ENCODE peak calls at places on chromosome 19, in seven cellular contexts. M is AG04449, P is activated B cell treated with CpG ODN at 0.5 μM for 24 hours, W is choroid plexus epithelial cell, B is IMR-90, D is GM12865, Z is HFF-Myc. O is an unnamed sample.

GRCh38 chr19:48614436-48615144 is at the start of gene FAM83E:
- DNase-seq in M (no peak), P (no peak), W (no peak), B (no peak), D (peak), Z (no peak), O (no peak)

GRCh38 chr19:50933640-50934039 is 19.2 kb downstream of the KLK5 start:
- DNase-seq in M (no peak), P (no peak), W (peak), B (peak), D (no peak), Z (no peak), O (no peak)

GRCh38 chr19:35231956-35232746 is 3.6 kb upstream of the FAM187B start:
- DNase-seq in M (no peak), P (no peak), W (no peak), B (no peak), D (no peak), Z (no peak), O (no peak)

GRCh38 chr19:510606-511100 is 3.4 kb downstream of the TPGS1 start:
- DNase-seq in M (peak), P (peak), W (peak), B (peak), D (peak), Z (peak), O (no peak)

GRCh38 chr19:11024259-11024658 is 63.4 kb downstream of the SMARCA4 start:
- DNase-seq in M (no peak), P (no peak), W (no peak), B (no peak), D (no peak), Z (no peak), O (no peak)

GRCh38 chr19:18373892-18374629 is 11.9 kb upstream of the GDF15 start:
- DNase-seq in M (peak), P (peak), W (peak), B (peak), D (peak), Z (peak), O (peak)

GRCh38 chr19:34224996-34225658 is 29.2 kb upstream of the GARRE1 start:
- DNase-seq in M (no peak), P (no peak), W (peak), B (peak), D (peak), Z (no peak), O (no peak)

GRCh38 chr19:50461066-50461875 is 15.0 kb upstream of the EMC10 start:
- DNase-seq in M (no peak), P (peak), W (peak), B (peak), D (peak), Z (peak), O (no peak)

GRCh38 chr19:6916952-6917351 is 29.6 kb downstream of the ADGRE1 start:
- DNase-seq in M (no peak), P (no peak), W (no peak), B (no peak), D (no peak), Z (no peak), O (no peak)

GRCh38 chr19:57830071-57830602 is at the start of gene ZNF587B:
- DNase-seq in M (no peak), P (no peak), W (peak), B (peak), D (no peak), Z (peak), O (no peak)

GRCh38 chr19:31385744-31386143 is 36.5 kb upstream of the TSHZ3 start:
- DNase-seq in M (no peak), P (no peak), W (no peak), B (no peak), D (no peak), Z (no peak), O (no peak)

GRCh38 chr19:410243-410781 is 1.4 kb upstream of the C2CD4C start:
- DNase-seq in M (no peak), P (no peak), W (no peak), B (no peak), D (no peak), Z (no peak), O (no peak)

GRCh38 chr19:38394488-38394887 is 6.0 kb downstream of the SPRED3 start:
- DNase-seq in M (no peak), P (peak), W (peak), B (no peak), D (peak), Z (no peak), O (no peak)

GRCh38 chr19:39411832-39412099 is 703 bp upstream of the PLEKHG2 start:
- DNase-seq in M (no peak), P (peak), W (peak), B (peak), D (peak), Z (peak), O (no peak)

GRCh38 chr19:39411006-39411831 is 1.2 kb upstream of the PLEKHG2 start:
- DNase-seq in M (no peak), P (peak), W (peak), B (peak), D (peak), Z (no peak), O (no peak)

GRCh38 chr19:39409886-39410619 is 2.4 kb upstream of the PLEKHG2 start:
- DNase-seq in M (no peak), P (peak), W (no peak), B (no peak), D (peak), Z (no peak), O (no peak)

GRCh38 chr19:39409207-39409885 is 2.7 kb downstream of the ZFP36 start:
- DNase-seq in M (no peak), P (peak), W (peak), B (peak), D (peak), Z (no peak), O (no peak)

GRCh38 chr19:39410620-39411005 is 1.9 kb upstream of the PLEKHG2 start:
- DNase-seq in M (no peak), P (no peak), W (no peak), B (no peak), D (no peak), Z (no peak), O (no peak)
- TF ChIP-seq CTCF in M (no peak), P (no peak), W (no peak), B (no peak), D (no peak), Z (no peak), O (no peak)

DNA sequence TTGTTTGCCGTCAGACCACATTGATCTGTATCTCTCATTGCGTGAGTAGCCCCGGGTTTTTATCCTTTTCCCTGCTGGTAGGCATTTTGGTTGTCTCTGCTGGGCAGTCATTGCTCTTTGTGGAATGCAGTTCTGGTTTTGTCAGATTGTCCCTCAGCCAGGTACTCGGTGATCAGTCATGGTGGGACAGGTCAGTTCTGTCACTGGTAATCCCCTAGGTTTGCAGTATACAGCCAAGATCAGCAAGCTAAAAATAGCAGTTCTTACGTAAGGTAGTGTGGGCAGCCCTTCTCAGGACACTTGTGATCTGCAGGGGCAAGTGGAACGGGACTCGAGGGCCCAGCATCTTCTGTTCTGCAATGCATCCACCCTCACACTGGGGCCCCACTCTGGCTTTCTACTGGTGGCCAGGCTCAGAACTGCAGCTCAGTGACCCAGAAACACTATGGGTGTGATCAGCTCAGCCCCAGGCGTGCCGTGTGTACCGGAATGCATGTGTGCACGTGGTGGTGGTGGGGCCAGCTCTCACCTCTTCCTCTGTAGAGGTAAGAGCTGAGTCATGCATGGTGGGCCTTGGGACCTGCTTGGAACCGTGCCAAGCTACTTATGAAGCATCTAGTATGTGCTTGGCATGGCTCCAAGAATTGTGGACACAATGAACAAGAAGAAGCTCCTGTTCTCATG is 6.3 kb downstream of the PLEKHF1 start:
- DNase-seq in M (no peak), P (peak), W (peak), B (no peak), D (peak), Z (no peak), O (no peak)
- TF ChIP-seq CTCF in M (no peak), P (no peak), W (peak), B (no peak), D (peak), Z (peak), O (peak)

DNA sequence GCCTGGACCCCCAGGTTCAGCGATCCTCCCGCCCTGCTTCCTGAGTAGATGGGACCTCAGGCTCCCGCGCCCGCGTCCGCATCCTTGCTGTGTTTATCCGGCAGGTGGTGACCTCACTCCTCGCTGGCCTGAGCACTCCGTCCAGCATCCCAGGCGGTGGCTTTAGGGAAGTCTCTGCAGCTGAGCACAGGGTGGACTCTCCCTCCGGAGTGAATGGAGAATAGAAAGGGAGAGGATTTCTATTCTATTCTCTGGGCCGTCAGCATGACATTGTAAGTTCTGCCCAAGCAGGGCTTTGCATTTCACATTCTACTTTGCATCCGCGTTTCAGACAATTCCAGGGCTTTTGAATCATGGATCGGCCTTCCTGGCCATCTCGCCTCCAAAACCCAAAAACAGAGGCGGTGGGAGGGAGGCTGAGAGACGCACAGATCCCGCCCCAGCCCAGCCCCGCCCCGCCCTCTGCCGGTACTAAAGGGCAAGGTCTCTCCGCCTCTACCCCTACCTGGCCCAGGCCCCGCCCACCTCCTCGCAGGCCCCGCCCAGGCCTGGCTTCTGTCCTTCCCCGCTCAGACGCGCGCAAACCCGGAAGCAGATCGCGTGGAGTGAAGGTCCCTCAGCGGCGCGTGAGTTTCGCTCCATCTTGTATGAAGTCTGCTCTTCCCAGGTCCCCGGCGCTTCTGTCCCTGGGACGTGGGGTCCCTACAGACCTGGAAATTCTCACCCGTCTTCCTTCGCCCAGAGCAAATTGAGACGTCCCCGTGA is at the start of gene ZNF525:
- DNase-seq in M (no peak), P (peak), W (peak), B (peak), D (peak), Z (peak), O (peak)
- TF ChIP-seq CTCF in M (no peak), P (no peak), W (peak), B (peak), D (peak), Z (no peak), O (peak)

GRCh38 chr19:32719611-32720059 is at the start of gene TDRD12:
- DNase-seq in M (no peak), P (no peak), W (peak), B (no peak), D (no peak), Z (no peak), O (no peak)
- TF ChIP-seq CTCF in M (no peak), P (no peak), W (no peak), B (no peak), D (no peak), Z (no peak), O (no peak)

DNA sequence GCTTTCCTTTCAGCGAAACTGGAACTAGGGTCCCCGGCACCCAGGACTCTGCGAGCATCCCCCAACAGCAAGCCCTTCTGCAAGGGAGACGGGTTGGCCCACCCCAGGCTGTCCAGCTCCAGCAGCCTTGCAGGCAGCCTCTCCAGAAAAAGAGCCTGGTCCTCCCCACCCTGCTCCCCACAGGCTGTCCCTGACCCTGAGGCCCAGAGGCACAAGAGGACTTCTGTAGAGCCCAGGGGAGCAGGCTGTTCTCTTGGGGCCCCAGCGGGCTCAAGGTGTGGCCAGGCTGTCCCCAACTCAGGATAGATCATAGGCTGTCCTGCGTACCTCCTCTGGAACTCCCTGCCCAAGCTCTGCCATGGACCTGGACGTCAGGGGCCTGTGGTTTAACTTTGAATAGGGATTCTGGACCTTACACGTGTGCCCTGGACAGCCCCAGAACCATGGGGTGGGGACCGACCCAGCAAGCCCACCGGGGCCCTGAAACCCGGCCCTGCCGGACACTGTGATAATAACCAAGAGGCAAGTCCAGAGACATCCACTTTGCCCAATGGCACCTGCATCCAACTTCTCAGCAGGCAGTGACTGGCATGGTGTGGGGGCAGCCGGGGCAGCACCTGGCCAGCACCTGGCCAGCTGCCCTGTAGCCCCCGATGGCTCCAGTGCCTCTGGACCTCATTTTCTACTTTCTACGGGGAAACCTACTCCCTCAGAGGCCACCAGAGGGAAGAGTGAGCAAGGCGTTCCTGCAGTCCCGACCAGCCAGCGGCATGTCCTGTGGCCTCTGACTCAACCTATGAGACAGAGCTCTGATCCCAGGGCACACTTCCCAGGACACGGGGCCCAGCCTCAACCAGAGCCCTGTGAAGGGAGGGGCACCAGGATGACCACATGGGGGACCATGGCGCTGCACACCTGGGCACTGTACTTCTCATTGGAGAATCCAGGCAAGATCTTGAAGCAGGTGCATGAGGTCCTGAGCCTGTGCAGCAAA is 50.9 kb upstream of the TPM4 start:
- DNase-seq in M (peak), P (no peak), W (peak), B (peak), D (peak), Z (peak), O (peak)
- TF ChIP-seq CTCF in M (peak), P (no peak), W (peak), B (peak), D (peak), Z (peak), O (peak)

GRCh38 chr19:8324186-8325050 is 3.1 kb downstream of the RPS28 start:
- DNase-seq in M (no peak), P (no peak), W (no peak), B (no peak), D (peak), Z (no peak), O (no peak)
- TF ChIP-seq CTCF in M (no peak), P (no peak), W (peak), B (no peak), D (no peak), Z (no peak), O (no peak)

GRCh38 chr19:43105496-43105895 is 23.0 kb upstream of the PSG2 start:
- DNase-seq in M (no peak), P (no peak), W (no peak), B (peak), D (no peak), Z (no peak), O (no peak)

GRCh38 chr19:43101950-43102349 is 19.4 kb upstream of the PSG2 start:
- DNase-seq in M (no peak), P (no peak), W (no peak), B (no peak), D (no peak), Z (no peak), O (no peak)
- TF ChIP-seq CTCF in M (no peak), P (no peak), W (no peak), B (peak), D (no peak), Z (no peak), O (no peak)

DNA sequence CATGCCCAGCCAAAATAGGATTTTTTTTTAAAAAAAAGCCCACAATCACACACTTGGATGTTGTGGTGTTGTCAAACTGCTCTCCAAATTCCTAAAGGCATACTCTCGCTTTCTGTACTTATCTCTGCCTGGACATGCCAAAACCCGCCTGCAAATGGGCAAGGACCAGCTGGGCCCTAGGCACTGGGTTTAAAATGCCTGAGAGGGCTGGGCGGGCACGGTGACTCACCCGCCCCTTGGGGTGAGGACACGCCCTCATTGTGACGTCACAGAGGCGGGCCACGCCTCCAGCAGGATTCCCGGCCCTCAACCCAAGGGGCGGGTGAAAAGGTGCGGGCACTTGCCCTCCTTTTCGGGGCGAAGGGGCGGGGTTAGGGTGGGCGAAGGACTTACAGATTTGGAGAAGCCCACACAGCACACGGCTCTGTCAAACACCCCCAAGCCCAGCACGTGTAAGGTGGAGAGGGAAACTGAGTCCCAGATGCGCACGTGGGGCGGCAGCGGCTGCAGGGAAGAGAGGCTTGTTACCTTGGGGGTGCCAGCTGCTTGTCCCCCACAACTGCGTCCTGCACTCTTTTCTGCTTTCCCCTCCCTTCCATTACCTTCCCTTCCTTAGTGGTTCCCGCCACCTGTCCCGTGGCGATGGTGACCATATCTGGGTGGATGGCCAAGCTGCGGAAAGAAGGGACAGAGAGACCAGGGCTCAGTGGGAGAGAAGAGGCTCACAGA is 6.6 kb downstream of the EML2 start:
- DNase-seq in M (peak), P (peak), W (peak), B (peak), D (peak), Z (peak), O (peak)
- TF ChIP-seq CTCF in M (no peak), P (no peak), W (no peak), B (no peak), D (no peak), Z (no peak), O (no peak)

GRCh38 chr19:54180691-54181091 is 7.7 kb upstream of the TMC4 start:
- DNase-seq in M (no peak), P (no peak), W (no peak), B (no peak), D (no peak), Z (no peak), O (no peak)

GRCh38 chr19:54183431-54183830 is 5.9 kb downstream of the MBOAT7 start:
- DNase-seq in M (no peak), P (no peak), W (no peak), B (no peak), D (no peak), Z (no peak), O (no peak)

GRCh38 chr19:54179262-54179587 is 6.3 kb upstream of the TMC4 start:
- DNase-seq in M (no peak), P (no peak), W (no peak), B (no peak), D (no peak), Z (no peak), O (no peak)

GRCh38 chr19:54178581-54179261 is 5.8 kb upstream of the TMC4 start:
- DNase-seq in M (no peak), P (no peak), W (no peak), B (no peak), D (no peak), Z (no peak), O (no peak)

GRCh38 chr19:54179921-54180452 is 7.0 kb upstream of the TMC4 start:
- DNase-seq in M (no peak), P (no peak), W (peak), B (peak), D (no peak), Z (no peak), O (peak)
- TF ChIP-seq CTCF in M (peak), P (no peak), W (peak), B (peak), D (no peak), Z (peak), O (peak)